ENCODE peak calls at places on chromosomes 3 and 15, in nine cellular contexts. C, X, Y, A, Q, P, K, J and B are unnamed samples. For H3K4me1 and H3K36me3, the result is how much of the 10 kb centered on the place peaks cover.

GRCh38 chr3:146078031-146078430 is 83.0 kb downstream of the PLOD2 start:
- DNase-seq in J (no peak), C (no peak), Q (no peak), K (no peak), Y (no peak), A (no peak), X (no peak), P (peak), B (no peak)

GRCh38 chr3:183185696-183186095 is 23.2 kb upstream of the LAMP3 start:
- DNase-seq in K (peak), Y (no peak), A (no peak), J (no peak), P (peak), X (no peak), Q (no peak), C (no peak), B (no peak)

GRCh38 chr3:150073031-150073430 is 102.3 kb upstream of the PFN2 start:
- DNase-seq in A (no peak), X (no peak), P (peak), Q (no peak), K (no peak), Y (no peak), J (no peak), C (no peak), B (no peak)

GRCh38 chr3:132637590-132637989 is 22.0 kb downstream of the ACAD11 start:
- DNase-seq in J (no peak), Y (no peak), P (peak), K (no peak), C (no peak), Q (no peak), X (no peak), A (no peak), B (no peak)

GRCh38 chr15:55526559-55527036 is 18.6 kb upstream of the DNAAF4 start:
- DNase-seq in J (no peak), P (peak), K (peak), A (no peak), Q (no peak), X (no peak), C (no peak), Y (no peak), B (no peak)

GRCh38 chr15:75921732-75922703 is 18.3 kb downstream of the FBXO22 start:
- DNase-seq in A (peak), Y (peak), J (peak), Q (no peak), X (no peak), C (peak), K (peak), P (peak), B (no peak)

GRCh38 chr3:143586565-143586964 is 261.7 kb downstream of the SLC9A9 start:
- DNase-seq in C (no peak), X (no peak), A (no peak), J (no peak), Y (no peak), K (no peak), Q (no peak), P (peak), B (no peak)

GRCh38 chr3:46276497-46277099 is 34.3 kb downstream of the CCR3 start:
- DNase-seq in Y (peak), X (peak), A (peak), P (no peak), Q (peak), C (peak), K (peak), J (peak), B (no peak)

GRCh38 chr3:46746711-46747110 is 29.0 kb upstream of the PRSS50 start:
- DNase-seq in J (no peak), Q (no peak), X (no peak), P (no peak), Y (no peak), C (no peak), A (no peak), K (no peak), B (no peak)

GRCh38 chr3:127456471-127457093 is 134.0 kb downstream of the TPRA1 start:
- DNase-seq in P (peak), Y (no peak), X (no peak), C (peak), J (no peak), K (peak), Q (peak), A (peak), B (peak)

GRCh38 chr3:36380171-36381031 is at the start of gene STAC:
- DNase-seq in J (peak), Y (no peak), C (no peak), Q (peak), K (peak), X (no peak), A (peak), P (peak), B (peak)

GRCh38 chr15:84871428-84871985 is 13.0 kb upstream of the SLC28A1 start:
- DNase-seq in P (no peak), J (no peak), Y (no peak), K (no peak), Q (no peak), X (no peak), C (peak), A (no peak), B (no peak)

GRCh38 chr15:66617137-66618090 is 51.6 kb upstream of the LCTL start:
- DNase-seq in C (peak), A (peak), P (peak), J (peak), Q (peak), K (peak), Y (peak), X (no peak), B (peak)

GRCh38 chr3:107810195-107811071 is 280.4 kb downstream of the CD47 start:
- DNase-seq in A (no peak), J (no peak), C (no peak), X (no peak), P (no peak), K (peak), Q (no peak), Y (no peak), B (no peak)

GRCh38 chr15:67941643-67942315 is 101.9 kb upstream of the RNU6-1 start:
- DNase-seq in Q (no peak), Y (no peak), A (no peak), K (peak), C (no peak), P (peak), X (no peak), J (no peak), B (no peak)

GRCh38 chr3:48851407-48851806 is 3.7 kb upstream of the PRKAR2A start:
- DNase-seq in Y (no peak), X (no peak), J (no peak), A (no peak), P (peak), C (no peak), K (peak), Q (peak), B (no peak)
- H3K4me1 ChIP-seq in Y (under half), X (under half), J (under half), A (under half), P (under half), C (under half), K (under half), Q (under half), B (under half)

GRCh38 chr15:49225572-49226281 is 55.7 kb downstream of the GALK2 start:
- DNase-seq in X (no peak), J (no peak), K (peak), Q (no peak), P (peak), A (no peak), C (peak), Y (no peak), B (no peak)
- TF ChIP-seq CTCF in X (peak), J (no peak), K (peak), Q (no peak), P (no peak), A (no peak), C (no peak), Y (no peak), B (no peak)

GRCh38 chr3:170383567-170383966 is 26.1 kb downstream of the SKIL start:
- DNase-seq in X (no peak), Y (no peak), K (no peak), C (no peak), J (no peak), Q (no peak), A (no peak), P (peak), B (no peak)
- H3K36me3 ChIP-seq in X (under half), Y (under half), K (under half), C (under half), J (half or more), Q (under half), A (half or more), P (half or more), B (under half)

GRCh38 chr15:47339800-47340575 is 377.3 kb upstream of the SEMA6D start:
- DNase-seq in K (no peak), A (no peak), Y (no peak), J (no peak), X (no peak), C (no peak), P (no peak), Q (no peak), B (no peak)

GRCh38 chr15:47337106-47337505 is 380.2 kb upstream of the SEMA6D start:
- DNase-seq in J (no peak), K (no peak), Q (no peak), Y (no peak), A (no peak), C (no peak), P (no peak), X (no peak), B (no peak)

GRCh38 chr15:47340576-47340920 is 376.8 kb upstream of the SEMA6D start:
- DNase-seq in Y (no peak), Q (no peak), A (no peak), C (no peak), P (no peak), K (no peak), X (no peak), J (no peak), B (no peak)

GRCh38 chr15:47337836-47338235 is 379.5 kb upstream of the SEMA6D start:
- DNase-seq in Y (no peak), K (no peak), X (no peak), J (no peak), P (no peak), C (no peak), A (no peak), Q (no peak), B (no peak)

DNA sequence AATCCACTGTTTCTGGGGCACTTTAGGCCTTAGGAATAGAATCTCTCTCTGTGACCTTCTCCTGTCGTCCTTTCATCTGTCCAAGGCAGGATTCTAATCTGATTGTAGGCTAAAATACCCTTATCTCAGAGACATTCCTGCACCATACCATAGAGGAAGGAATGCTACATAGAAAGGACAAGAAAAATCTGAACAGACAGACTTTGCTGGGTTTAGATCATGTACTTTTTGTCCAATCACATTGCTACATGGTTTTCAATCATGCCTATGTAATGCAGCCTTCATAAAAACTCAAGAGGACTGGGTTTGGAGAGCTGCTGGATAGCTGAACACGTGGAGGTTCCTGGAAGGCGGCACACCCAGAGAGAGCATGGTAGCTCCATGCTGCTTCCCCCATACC is 378.5 kb upstream of the SEMA6D start:
- DNase-seq in P (no peak), Q (no peak), J (no peak), A (no peak), C (no peak), X (no peak), K (no peak), Y (no peak), B (no peak)
- H3K4me1 ChIP-seq in P (under half), Q (under half), J (under half), A (under half), C (under half), X (under half), K (under half), Y (under half), B (under half)

GRCh38 chr3:155978324-155978723 is 107.9 kb downstream of the GMPS start:
- DNase-seq in P (no peak), K (no peak), A (no peak), Q (no peak), Y (no peak), J (no peak), C (no peak), X (no peak), B (no peak)
- TF ChIP-seq CTCF in P (peak), K (peak), A (no peak), Q (no peak), Y (no peak), J (no peak), C (no peak), X (peak), B (no peak)

DNA sequence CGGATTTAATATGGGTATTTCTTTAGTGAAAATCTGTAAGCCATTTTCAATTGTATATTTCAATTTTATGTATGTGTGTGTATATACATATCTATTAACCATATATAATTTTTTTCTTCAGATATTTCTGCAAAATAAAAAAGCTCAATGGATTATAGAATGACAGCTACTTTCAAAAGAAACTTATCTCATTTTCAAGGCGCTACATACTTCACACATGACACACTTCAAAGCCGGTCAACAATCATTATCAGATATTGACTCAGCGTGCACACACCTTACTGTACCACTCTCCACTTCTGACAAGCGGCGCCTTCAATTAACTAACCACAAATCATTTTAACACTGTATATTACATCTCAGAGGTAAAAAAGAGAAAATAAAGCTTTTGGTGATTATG is 39.6 kb downstream of the ATP13A3 start:
- DNase-seq in C (peak), J (no peak), X (no peak), A (no peak), Q (no peak), P (no peak), Y (no peak), K (peak), B (no peak)
- H3K36me3 ChIP-seq in C (under half), J (half or more), X (half or more), A (half or more), Q (under half), P (half or more), Y (under half), K (under half), B (half or more)

GRCh38 chr3:157131861-157132260 is 28.1 kb downstream of the CCNL1 start:
- DNase-seq in Y (no peak), A (no peak), P (peak), J (no peak), Q (no peak), K (no peak), C (no peak), X (no peak), B (no peak)
- H3K4me1 ChIP-seq in Y (under half), A (under half), P (half or more), J (half or more), Q (half or more), K (half or more), C (half or more), X (under half), B (under half)

DNA sequence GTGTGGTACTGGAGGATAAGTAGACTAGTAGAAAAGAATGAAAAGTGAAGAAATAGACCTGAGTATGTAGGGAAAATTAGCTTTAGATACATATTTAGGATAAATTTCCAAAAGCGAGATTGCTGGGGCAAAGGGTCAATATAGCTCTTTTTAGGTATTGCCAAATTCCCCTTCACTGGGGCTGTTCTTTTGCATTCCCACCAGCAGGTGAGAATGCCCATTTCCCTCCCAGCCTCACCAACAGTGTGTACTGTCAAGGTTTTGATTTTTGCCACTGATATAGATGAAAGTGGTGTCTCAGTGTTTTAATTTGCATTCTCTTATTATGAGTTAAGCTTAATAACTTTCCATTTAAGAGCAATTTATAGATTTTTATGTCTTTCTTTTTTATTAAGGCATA is 35.7 kb upstream of the BHLHE40 start:
- DNase-seq in X (no peak), J (no peak), K (no peak), C (no peak), Q (no peak), P (no peak), A (no peak), Y (no peak), B (no peak)
- TF ChIP-seq CTCF in X (peak), J (peak), K (peak), C (no peak), Q (no peak), P (peak), A (no peak), Y (no peak), B (peak)